ENCODE peak calls at places on chromosomes 16 and 17, in four cellular contexts. W is cardiac muscle cell, E is fibroblast of lung, S is HFF-Myc. D is an unnamed sample.

GRCh38 chr17:3004150-3004801 is 59.1 kb downstream of the OR1D5 start:
- DNase-seq in W (peak; percentile 99), E (peak; percentile 95), S (peak; percentile 78), D (peak; percentile 85)

GRCh38 chr16:30358990-30359870 is 4.1 kb upstream of the CD2BP2 start:
- DNase-seq in W (no peak), E (no peak), S (no peak), D (no peak)

GRCh38 chr16:2856061-2856670 is 1.8 kb downstream of the PRSS22 start:
- DNase-seq in W (no peak), E (no peak), S (no peak), D (no peak)

GRCh38 chr17:37179893-37180292 is 195.9 kb upstream of the C17orf78 start:
- DNase-seq in W (no peak), E (peak; percentile 84), S (peak; percentile 26), D (peak; percentile 40)

GRCh38 chr16:22813223-22813945 is 578 bp upstream of the HS3ST2 start:
- DNase-seq in W (peak; percentile 91), E (peak; percentile 16), S (no peak), D (no peak)

GRCh38 chr16:76614255-76614654 is 337.1 kb downstream of the CNTNAP4 start:
- DNase-seq in W (no peak), E (no peak), S (no peak), D (no peak)

GRCh38 chr16:81066700-81067099 is 10.3 kb downstream of the C16orf46 start:
- DNase-seq in W (no peak), E (no peak), S (no peak), D (no peak)

GRCh38 chr16:27431773-27432599 is 30.0 kb downstream of the IL21R start:
- DNase-seq in W (no peak), E (peak; percentile 27), S (no peak), D (no peak)

GRCh38 chr16:75376475-75376907 is 56.8 kb downstream of the CFDP1 start:
- DNase-seq in W (no peak), E (peak; percentile 39), S (no peak), D (no peak)

GRCh38 chr16:54052271-54052670 is 234.3 kb downstream of the IRX3 start:
- DNase-seq in W (no peak), E (no peak), S (no peak), D (no peak)
- H3K4me3 ChIP-seq in W (no peak overlapping the region), E (no peak overlapping the region), S (no peak overlapping the region), D (no peak overlapping the region)

GRCh38 chr17:57906910-57907309 is 48.3 kb downstream of the CUEDC1 start:
- DNase-seq in W (peak; percentile 42), E (no peak), S (no peak), D (no peak)
- TF ChIP-seq CTCF in W (peak; percentile 12), E (peak; percentile 26), S (no peak), D (peak; percentile 12)

DNA sequence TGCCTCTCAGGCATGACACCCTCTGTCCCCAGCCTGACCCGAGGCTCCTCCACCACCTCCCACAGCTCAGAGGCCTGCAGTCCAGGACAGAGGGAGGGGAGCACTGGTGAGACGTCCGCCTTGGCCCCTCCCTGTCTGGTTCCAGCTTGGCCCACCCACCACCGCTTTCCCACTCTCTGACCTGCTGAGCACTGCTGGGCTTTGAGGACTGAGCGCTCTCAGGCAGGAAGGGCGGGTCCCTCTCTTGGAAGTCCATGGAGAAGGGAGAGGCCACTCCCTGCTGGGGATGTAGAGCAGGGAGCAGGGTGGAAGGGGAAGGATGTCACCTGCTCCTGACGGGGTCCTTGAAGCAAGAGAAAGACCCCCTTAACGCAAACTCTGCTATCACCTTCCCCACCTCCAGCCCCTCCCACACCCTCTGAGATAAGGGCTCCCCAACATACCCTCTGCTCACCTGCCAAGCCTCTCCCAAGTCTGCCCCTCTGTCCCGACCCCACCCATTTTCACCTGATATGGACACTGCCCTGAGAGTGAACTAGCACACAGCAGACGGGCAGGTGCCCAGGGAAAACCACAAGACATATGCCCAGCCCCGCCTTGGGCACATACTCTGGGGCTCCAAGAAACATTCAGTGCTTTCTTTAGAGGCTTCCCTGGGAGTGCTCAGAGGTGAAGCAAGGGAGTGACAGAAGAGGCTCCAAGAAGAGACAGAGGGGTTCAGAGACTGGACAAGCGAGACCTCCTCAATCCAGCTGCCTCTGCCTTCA is 1.4 kb downstream of the OSBPL7 start:
- DNase-seq in W (no peak), E (no peak), S (no peak), D (no peak)
- H3K4me3 ChIP-seq in W (no peak overlapping the region), E (no peak overlapping the region), S (no peak overlapping the region), D (no peak overlapping the region)

GRCh38 chr16:17469011-17469741 is 1.6 kb downstream of the XYLT1 start:
- DNase-seq in W (no peak), E (peak; percentile 78), S (no peak), D (peak; percentile 28)
- TF ChIP-seq CTCF in W (no peak), E (no peak), S (no peak), D (no peak)

GRCh38 chr16:1349951-1350350 is 1.7 kb downstream of the TSR3 start:
- DNase-seq in W (no peak), E (no peak), S (no peak), D (no peak)
- H3K4me3 ChIP-seq in W (no peak overlapping the region), E (no peak overlapping the region), S (peak overlapping the region; percentile 96), D (no peak overlapping the region)

D was measured in astrocyte of the cerebellum.